ENCODE peak calls at places on chromosomes 16 and 17, in ten cellular contexts. S, Z, W, I, V, X, U, P, R and N are unnamed samples. For H3K4me1, the result is how much of the 10 kb centered on the place peaks cover.

GRCh38 chr16:5108505-5109158 is 11.0 kb upstream of the EEF2KMT start:
- DNase-seq in S (no peak), Z (no peak), W (no peak), I (no peak), V (no peak), X (no peak), U (no peak), P (no peak), R (no peak), N (no peak)

GRCh38 chr16:66832661-66833305 is 2.0 kb upstream of the NAE1 start:
- DNase-seq in S (no peak), Z (no peak), W (no peak), I (peak), V (no peak), X (no peak), U (no peak), P (no peak), R (no peak), N (peak)

GRCh38 chr17:37246085-37246484 is 129.7 kb upstream of the C17orf78 start:
- DNase-seq in S (no peak), Z (no peak), W (no peak), I (no peak), V (no peak), X (no peak), U (no peak), P (no peak), R (no peak), N (no peak)

GRCh38 chr17:17826340-17826708 is 10.5 kb downstream of the SREBF1 start:
- DNase-seq in S (no peak), Z (no peak), W (no peak), I (no peak), V (no peak), X (no peak), U (no peak), P (no peak), R (no peak), N (no peak)

GRCh38 chr16:68506331-68507053 is 32.6 kb upstream of the ZFP90 start:
- DNase-seq in S (no peak), Z (no peak), W (no peak), I (no peak), V (no peak), X (no peak), U (no peak), P (no peak), R (no peak), N (no peak)

GRCh38 chr17:2814499-2815341 is 18.5 kb downstream of the RAP1GAP2 start:
- DNase-seq in S (no peak), Z (no peak), W (no peak), I (no peak), V (no peak), X (no peak), U (peak), P (no peak), R (peak), N (no peak)

GRCh38 chr16:80803341-80804060 is 897 bp downstream of the CDYL2 start:
- DNase-seq in S (peak), Z (peak), W (peak), I (peak), V (peak), X (peak), U (no peak), P (no peak), R (no peak), N (no peak)

GRCh38 chr16:13005836-13006235 is 104.4 kb downstream of the SHISA9 start:
- DNase-seq in S (no peak), Z (no peak), W (no peak), I (no peak), V (no peak), X (no peak), U (no peak), P (no peak), R (no peak), N (no peak)

GRCh38 chr16:27365142-27366089 is 36.6 kb upstream of the IL21R start:
- DNase-seq in S (no peak), Z (no peak), W (peak), I (no peak), V (peak), X (no peak), U (no peak), P (no peak), R (no peak), N (peak)

GRCh38 chr16:24511801-24512200 is 27.6 kb upstream of the RBBP6 start:
- DNase-seq in S (no peak), Z (peak), W (no peak), I (no peak), V (no peak), X (no peak), U (no peak), P (no peak), R (no peak), N (no peak)

GRCh38 chr17:17346428-17347233 is 43.5 kb downstream of the NT5M start:
- DNase-seq in S (no peak), Z (no peak), W (peak), I (no peak), V (no peak), X (no peak), U (no peak), P (no peak), R (no peak), N (no peak)

DNA sequence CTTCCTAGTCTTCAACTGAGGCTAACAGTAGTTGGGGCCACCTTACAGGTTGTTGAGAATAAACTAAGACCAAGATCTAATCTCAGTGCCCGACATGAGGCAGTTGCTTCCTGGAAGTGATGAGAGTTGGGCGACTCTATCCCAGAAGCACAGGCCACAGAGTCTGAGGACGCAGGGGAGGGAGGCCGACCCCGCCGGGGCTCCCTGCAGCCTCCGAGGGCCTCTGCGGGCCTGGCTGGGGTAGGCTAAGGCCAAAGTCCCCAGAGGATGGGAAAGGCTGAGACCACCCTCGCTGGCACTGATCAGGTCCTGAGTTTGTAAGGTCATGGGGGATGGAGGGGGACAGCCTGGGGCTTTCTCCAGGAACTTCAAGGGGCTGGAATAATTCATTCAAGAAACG is 74.0 kb downstream of the ENGASE start:
- DNase-seq in S (no peak), Z (no peak), W (no peak), I (no peak), V (no peak), X (no peak), U (no peak), P (no peak), R (no peak), N (no peak)
- TF ChIP-seq EZH2 in S (no peak), Z (no peak), W (no peak), I (no peak), V (no peak), X (no peak), U (no peak), P (no peak), R (no peak), N (no peak)

DNA sequence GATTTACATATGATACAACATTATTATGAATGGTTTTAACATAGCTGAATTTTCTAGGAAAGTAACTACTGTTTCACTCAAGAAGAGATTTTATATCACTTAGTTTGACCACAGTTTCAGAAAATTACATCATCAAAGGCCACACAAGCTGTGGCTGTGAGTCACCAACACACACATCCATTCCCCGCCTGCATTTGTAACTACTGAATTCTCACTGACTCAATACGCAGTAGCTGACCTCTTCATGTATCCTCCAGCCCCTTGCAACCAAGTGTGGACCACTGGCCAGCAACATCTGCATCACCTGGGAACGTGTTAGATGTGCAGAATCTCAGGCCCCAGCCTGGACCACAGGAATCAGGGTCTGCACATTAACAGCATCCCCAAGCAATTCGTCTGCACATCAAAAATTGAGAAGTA is 197.6 kb downstream of the XYLT1 start:
- DNase-seq in S (no peak), Z (no peak), W (peak), I (peak), V (no peak), X (no peak), U (no peak), P (no peak), R (no peak), N (peak)
- TF ChIP-seq CTCF in S (no peak), Z (no peak), W (no peak), I (no peak), V (no peak), X (no peak), U (no peak), P (no peak), R (no peak), N (no peak)

GRCh38 chr17:40886090-40886489 is 1.0 kb upstream of the KRT20 start:
- DNase-seq in S (no peak), Z (peak), W (peak), I (no peak), V (peak), X (no peak), U (no peak), P (no peak), R (no peak), N (no peak)

GRCh38 chr17:40883960-40884359 is 1.1 kb downstream of the KRT20 start:
- DNase-seq in S (no peak), Z (no peak), W (no peak), I (no peak), V (no peak), X (no peak), U (no peak), P (no peak), R (no peak), N (no peak)

GRCh38 chr17:40884708-40885512 is at the start of gene KRT20:
- DNase-seq in S (peak), Z (no peak), W (no peak), I (no peak), V (no peak), X (no peak), U (no peak), P (no peak), R (no peak), N (no peak)

GRCh38 chr17:40883031-40883430 is 2.0 kb downstream of the KRT20 start:
- DNase-seq in S (no peak), Z (no peak), W (no peak), I (no peak), V (no peak), X (no peak), U (no peak), P (no peak), R (no peak), N (no peak)

GRCh38 chr17:40888321-40888720 is 3.3 kb upstream of the KRT20 start:
- DNase-seq in S (no peak), Z (no peak), W (no peak), I (no peak), V (no peak), X (no peak), U (no peak), P (no peak), R (no peak), N (no peak)
- H3K4me1 ChIP-seq in S (under half), Z (under half), W (under half), I (under half), V (under half), X (under half), U (under half), P (under half), R (under half), N (under half)

GRCh38 chr16:53058441-53058840 is 3.6 kb downstream of the CHD9 start:
- DNase-seq in S (no peak), Z (no peak), W (no peak), I (no peak), V (no peak), X (no peak), U (no peak), P (no peak), R (no peak), N (no peak)
- TF ChIP-seq EZH2 in S (no peak), Z (no peak), W (no peak), I (no peak), V (no peak), X (no peak), U (no peak), P (no peak), R (no peak), N (no peak)

GRCh38 chr16:10940501-10941079 is 1.7 kb downstream of the DEXI start:
- DNase-seq in S (no peak), Z (no peak), W (no peak), I (no peak), V (no peak), X (no peak), U (no peak), P (no peak), R (peak), N (no peak)

GRCh38 chr16:10941127-10941933 is 938 bp downstream of the DEXI start:
- DNase-seq in S (peak), Z (no peak), W (no peak), I (no peak), V (no peak), X (peak), U (peak), P (no peak), R (no peak), N (no peak)

GRCh38 chr16:10945065-10945787 is 862 bp downstream of the CLEC16A start:
- DNase-seq in S (no peak), Z (no peak), W (no peak), I (no peak), V (peak), X (no peak), U (no peak), P (no peak), R (peak), N (no peak)

GRCh38 chr16:10944249-10945064 is at the start of gene CLEC16A:
- DNase-seq in S (peak), Z (peak), W (peak), I (peak), V (peak), X (peak), U (peak), P (peak), R (peak), N (peak)

GRCh38 chr16:10942352-10943297 is at the start of gene DEXI:
- DNase-seq in S (peak), Z (peak), W (peak), I (peak), V (peak), X (peak), U (peak), P (peak), R (peak), N (peak)
- TF ChIP-seq CTCF in S (no peak), Z (no peak), W (no peak), I (no peak), V (peak), X (peak), U (no peak), P (no peak), R (no peak), N (no peak)

GRCh38 chr16:15963307-15963910 is 14.0 kb downstream of the ABCC1 start:
- DNase-seq in S (no peak), Z (no peak), W (no peak), I (no peak), V (no peak), X (no peak), U (no peak), P (no peak), R (no peak), N (no peak)
- H3K4me1 ChIP-seq in S (under half), Z (under half), W (under half), I (under half), V (half or more), X (under half), U (under half), P (under half), R (under half), N (under half)

GRCh38 chr17:19249681-19250080 is 12.5 kb downstream of the EPN2 start:
- DNase-seq in S (no peak), Z (no peak), W (no peak), I (peak), V (peak), X (no peak), U (no peak), P (no peak), R (no peak), N (peak)
- TF ChIP-seq EZH2 in S (no peak), Z (no peak), W (no peak), I (no peak), V (no peak), X (no peak), U (no peak), P (no peak), R (no peak), N (no peak)

GRCh38 chr17:54968259-54968953 is at the start of the genes COX11 and STXBP4:
- DNase-seq in S (peak), Z (peak), W (peak), I (peak), V (peak), X (peak), U (peak), P (peak), R (peak), N (peak)
- TF ChIP-seq CTCF in S (peak), Z (peak), W (peak), I (peak), V (no peak), X (peak), U (peak), P (peak), R (peak), N (peak)

DNA sequence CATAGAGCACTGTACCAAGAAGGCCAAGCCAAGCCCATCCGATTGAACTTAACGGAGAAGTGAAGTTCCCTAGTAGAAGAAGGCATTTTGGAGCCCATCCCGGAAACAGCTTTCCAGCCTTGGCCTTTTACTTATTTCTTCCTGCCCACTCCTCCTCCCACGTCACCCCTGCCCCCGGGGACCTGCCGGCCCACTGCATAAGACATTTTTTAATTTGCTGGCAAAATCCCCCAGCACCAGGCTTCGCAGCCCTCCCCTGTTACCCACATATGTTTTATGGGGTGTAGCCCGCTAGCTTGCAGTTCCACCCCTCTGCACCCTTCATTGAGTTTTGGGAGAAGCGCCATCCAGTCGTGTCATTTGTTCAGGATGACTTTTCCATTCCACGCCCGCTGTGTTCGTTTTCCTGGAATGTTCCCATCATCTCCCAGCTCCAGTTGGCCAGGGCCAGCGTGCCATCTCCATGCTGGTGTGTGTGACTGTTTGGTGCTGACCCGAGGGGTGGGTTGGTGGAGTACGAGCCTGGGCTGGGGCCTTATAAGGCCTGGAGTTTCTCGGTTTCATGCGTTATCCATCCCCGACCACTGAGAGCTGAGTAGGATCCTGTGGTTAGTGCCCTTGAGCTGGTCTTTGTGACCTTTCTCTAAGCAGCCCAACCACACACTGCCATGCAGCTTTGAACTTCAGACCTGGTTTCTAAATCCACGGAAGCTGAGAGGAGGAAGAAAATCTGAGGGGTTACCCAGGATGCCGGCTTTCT is 20.0 kb upstream of the TBX2 start:
- DNase-seq in S (no peak), Z (no peak), W (no peak), I (no peak), V (no peak), X (no peak), U (no peak), P (no peak), R (no peak), N (no peak)
- H3K4me1 ChIP-seq in S (under half), Z (under half), W (under half), I (under half), V (under half), X (under half), U (under half), P (under half), R (under half), N (under half)